ENCODE peak calls at places on chromosome 10, in eight cellular contexts. P is gastrocnemius medialis, K is heart left ventricle, G is uterus, Z is stomach, O is A549, Q is ovary, W is breast epithelium. Y is an unnamed sample.

GRCh38 chr10:649798-650690 is 39.4 kb downstream of the DIP2C start:
- DNase-seq in P (no peak), K (no peak), G (peak; percentile 52), Z (peak; percentile 87), O (peak; percentile 46), Q (peak; percentile 53), W (no peak), Y (no peak)

GRCh38 chr10:90587081-90587491 is 270.8 kb downstream of the HTR7 start:
- DNase-seq in P (no peak), K (no peak), G (no peak), Z (no peak), O (no peak), Q (no peak), W (no peak), Y (no peak)

GRCh38 chr10:1776127-1776662 is 38.9 kb upstream of the ADARB2 start:
- DNase-seq in P (no peak), K (no peak), G (no peak), Z (no peak), O (no peak), Q (no peak), W (no peak), Y (no peak)

GRCh38 chr10:58756126-58756525 is 243.5 kb downstream of the BICC1 start:
- DNase-seq in P (no peak), K (no peak), G (no peak), Z (no peak), O (no peak), Q (no peak), W (no peak), Y (no peak)

GRCh38 chr10:43842496-43842895 is 193.8 kb upstream of the ZNF32 start:
- DNase-seq in P (no peak), K (no peak), G (no peak), Z (no peak), O (no peak), Q (no peak), W (no peak), Y (no peak)

GRCh38 chr10:1467450-1467849 is 269.9 kb downstream of the ADARB2 start:
- DNase-seq in P (no peak), K (no peak), G (no peak), Z (no peak), O (no peak), Q (no peak), W (no peak), Y (no peak)

GRCh38 chr10:20659225-20659624 is 237.9 kb downstream of the NEBL start:
- DNase-seq in P (no peak), K (no peak), G (no peak), Z (no peak), O (no peak), Q (no peak), W (no peak), Y (no peak)

GRCh38 chr10:79244841-79245504 is 102.3 kb upstream of the PPIF start:
- DNase-seq in P (no peak), K (no peak), G (no peak), Z (no peak), O (no peak), Q (no peak), W (no peak), Y (no peak)

GRCh38 chr10:60497364-60497763 is 107.7 kb upstream of the ANK3 start:
- DNase-seq in P (no peak), K (no peak), G (no peak), Z (no peak), O (no peak), Q (no peak), W (no peak), Y (no peak)

GRCh38 chr10:70124415-70124814 is 8.2 kb downstream of the AIFM2 start:
- DNase-seq in P (no peak), K (no peak), G (no peak), Z (no peak), O (no peak), Q (no peak), W (no peak), Y (no peak)

GRCh38 chr10:112510384-112510783 is 63.4 kb downstream of the VTI1A start:
- DNase-seq in P (no peak), K (no peak), G (no peak), Z (no peak), O (no peak), Q (no peak), W (no peak), Y (no peak)

GRCh38 chr10:55174419-55174818 is 373.4 kb upstream of the PCDH15 start:
- DNase-seq in P (no peak), K (no peak), G (no peak), Z (no peak), O (no peak), Q (no peak), W (no peak), Y (no peak)

DNA sequence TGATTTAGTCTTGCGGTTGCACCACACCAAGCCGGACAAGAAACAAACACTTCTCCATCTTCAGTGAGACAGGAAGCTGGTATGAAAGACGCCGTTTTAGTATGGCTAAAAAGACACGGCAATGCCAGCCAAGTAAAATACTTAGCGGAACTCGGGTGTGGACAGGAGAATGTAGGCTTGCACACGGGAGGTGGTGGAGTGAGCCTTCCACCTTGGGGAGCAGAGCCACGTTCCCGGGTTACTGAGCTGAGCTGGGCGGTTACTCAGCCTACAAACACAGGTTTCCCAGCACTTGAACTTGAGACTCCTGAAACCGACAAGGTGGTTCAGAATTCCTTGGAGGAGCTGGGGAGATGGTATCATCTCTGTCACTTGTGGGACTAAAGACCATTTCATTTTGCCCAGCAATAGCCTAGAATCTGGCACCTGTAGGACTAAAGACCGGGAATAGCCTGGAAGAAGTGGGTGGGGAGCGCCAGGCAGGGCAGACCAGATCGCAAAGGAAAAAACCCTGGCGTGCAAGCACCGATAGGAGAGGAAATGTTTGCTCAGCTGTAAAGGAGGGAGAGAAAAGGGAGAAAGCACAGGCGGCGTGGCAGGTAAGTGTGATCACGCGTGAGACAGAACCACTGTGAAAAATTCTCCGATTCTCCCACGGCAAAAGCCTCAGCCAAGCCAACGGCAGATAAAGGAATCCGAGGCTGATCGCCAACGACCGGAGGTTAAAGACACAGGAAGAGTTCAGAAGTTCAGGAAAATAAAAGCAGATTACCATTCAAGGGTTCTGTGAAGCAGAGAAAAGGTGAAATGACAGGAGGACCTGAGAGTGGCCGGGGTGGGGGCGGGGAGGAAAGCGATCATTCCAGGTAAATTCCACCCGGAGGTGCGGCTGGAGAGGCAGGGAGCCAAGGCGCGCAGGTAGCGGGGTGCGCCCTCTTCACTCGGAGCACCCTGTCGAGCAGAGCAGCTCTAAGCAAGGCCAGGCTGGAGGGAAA is 35.0 kb upstream of the SEPHS1 start:
- DNase-seq in P (no peak), K (no peak), G (no peak), Z (peak; percentile 82), O (no peak), Q (no peak), W (peak; percentile 22), Y (no peak)
- TF ChIP-seq POLR2A in P (no peak), K (no peak), G (no peak), Z (no peak), O (no peak), Q (no peak), W (no peak), Y (no peak)

GRCh38 chr10:87875929-87876571 is 12.6 kb downstream of the PTEN start:
- DNase-seq in P (no peak), K (no peak), G (no peak), Z (no peak), O (no peak), Q (no peak), W (no peak), Y (no peak)

GRCh38 chr10:87870154-87870553 is 6.7 kb downstream of the PTEN start:
- DNase-seq in P (no peak), K (no peak), G (no peak), Z (no peak), O (no peak), Q (no peak), W (no peak), Y (no peak)

GRCh38 chr10:87873656-87874055 is 10.2 kb downstream of the PTEN start:
- DNase-seq in P (no peak), K (no peak), G (no peak), Z (no peak), O (no peak), Q (no peak), W (no peak), Y (no peak)

GRCh38 chr10:87868277-87868676 is 4.9 kb downstream of the PTEN start:
- DNase-seq in P (no peak), K (no peak), G (no peak), Z (no peak), O (no peak), Q (no peak), W (no peak), Y (no peak)

GRCh38 chr10:87872828-87873227 is 9.4 kb downstream of the PTEN start:
- DNase-seq in P (no peak), K (no peak), G (no peak), Z (no peak), O (no peak), Q (no peak), W (no peak), Y (no peak)
- TF ChIP-seq POLR2A in P (no peak), K (no peak), G (no peak), Z (no peak), O (no peak), Q (no peak), W (no peak), Y (no peak)

DNA sequence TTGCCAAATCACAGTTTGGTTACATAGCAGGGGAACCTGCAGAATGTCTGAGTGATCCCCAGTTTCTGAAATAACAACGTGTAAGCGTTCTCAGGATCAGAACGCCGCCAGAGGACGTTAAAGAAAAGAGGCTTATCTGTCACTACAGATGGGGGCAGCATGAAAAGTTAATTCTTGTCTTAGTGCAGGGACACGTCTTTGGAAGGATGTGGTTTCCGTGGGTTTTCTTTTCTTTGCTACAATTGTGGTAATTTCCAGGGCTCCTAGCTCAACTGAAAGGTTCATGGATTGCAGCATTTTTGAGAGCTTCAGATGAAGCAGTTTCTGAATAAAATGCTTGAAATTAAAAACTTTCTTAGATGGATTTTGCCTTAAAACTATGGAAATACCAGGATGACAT is 106.6 kb downstream of the PRKCQ start:
- DNase-seq in P (no peak), K (no peak), G (no peak), Z (no peak), O (no peak), Q (no peak), W (no peak), Y (no peak)
- TF ChIP-seq POLR2A in P (no peak), K (no peak), G (no peak), Z (no peak), O (no peak), Q (no peak), W (no peak), Y (no peak)

GRCh38 chr10:123836418-123837145 is 55.0 kb downstream of the CPXM2 start:
- DNase-seq in P (no peak), K (no peak), G (no peak), Z (no peak), O (no peak), Q (no peak), W (no peak), Y (no peak)

GRCh38 chr10:123840714-123841113 is 50.9 kb downstream of the CPXM2 start:
- DNase-seq in P (no peak), K (no peak), G (no peak), Z (no peak), O (no peak), Q (no peak), W (no peak), Y (no peak)

GRCh38 chr10:123835575-123835974 is 56.0 kb downstream of the CPXM2 start:
- DNase-seq in P (no peak), K (no peak), G (no peak), Z (no peak), O (no peak), Q (no peak), W (no peak), Y (no peak)

GRCh38 chr10:123838596-123839310 is 52.9 kb downstream of the CPXM2 start:
- DNase-seq in P (no peak), K (no peak), G (no peak), Z (no peak), O (no peak), Q (no peak), W (no peak), Y (no peak)

GRCh38 chr10:123837771-123838170 is 53.8 kb downstream of the CPXM2 start:
- DNase-seq in P (no peak), K (no peak), G (no peak), Z (no peak), O (no peak), Q (no peak), W (no peak), Y (no peak)
- TF ChIP-seq POLR2A in P (no peak), K (no peak), G (no peak), Z (no peak), O (no peak), Q (no peak), W (no peak), Y (no peak)